ENCODE peak calls at places on chromosomes 16 and 17, in seven cellular contexts. W is effector memory CD4-positive, alpha-beta T cell; E is psoas muscle; F is neuronal stem cell; J is A549; Q is hepatocyte; N is neural progenitor cell. G is an unnamed sample. For H3K9me3, the result is how much of the 10 kb centered on the place peaks cover.

GRCh38 chr17:46797131-46797530 is 21.4 kb downstream of the WNT3 start:
- DNase-seq in F (no peak), Q (no peak), W (no peak), N (no peak), E (no peak), J (no peak), G (no peak)

GRCh38 chr17:2102931-2103398 is 48.1 kb downstream of the HIC1 start:
- DNase-seq in W (no peak), E (no peak), F (no peak), J (no peak), N (no peak), Q (no peak), G (no peak)

GRCh38 chr17:42857389-42857788 is 6.4 kb downstream of the AOC3 start:
- DNase-seq in W (no peak), N (peak), F (no peak), E (no peak), J (no peak), Q (no peak), G (peak)

GRCh38 chr16:67177743-67178699 is 5.7 kb downstream of the MATCAP1 start:
- DNase-seq in F (no peak), Q (peak), J (peak), W (peak), N (peak), E (peak), G (peak)

GRCh38 chr17:4800462-4801185 is 1.5 kb downstream of the C17orf114 start:
- DNase-seq in J (no peak), E (no peak), F (no peak), Q (no peak), N (no peak), W (no peak), G (no peak)

GRCh38 chr16:62021295-62021694 is 14.9 kb downstream of the CDH8 start:
- DNase-seq in W (no peak), E (no peak), Q (no peak), F (no peak), N (no peak), J (no peak), G (no peak)

GRCh38 chr16:65782537-65783290 is 583.8 kb upstream of the CDH5 start:
- DNase-seq in N (no peak), J (no peak), Q (no peak), E (no peak), F (no peak), W (no peak), G (no peak)

GRCh38 chr17:63974594-63975192 is 2.0 kb upstream of the SCN4A start:
- DNase-seq in N (no peak), F (no peak), E (peak), J (no peak), Q (no peak), W (no peak), G (no peak)

GRCh38 chr17:50396261-50397110 is 837 bp downstream of the LRRC59 start:
- DNase-seq in Q (peak), F (peak), W (no peak), E (peak), J (peak), N (no peak), G (no peak)

GRCh38 chr17:49779730-49780220 is 8.7 kb upstream of the KAT7 start:
- DNase-seq in F (no peak), Q (peak), J (peak), W (no peak), N (peak), E (no peak), G (peak)

GRCh38 chr16:17566075-17566474 is 95.3 kb upstream of the XYLT1 start:
- DNase-seq in F (no peak), Q (no peak), N (no peak), E (no peak), W (no peak), J (no peak), G (no peak)

GRCh38 chr17:41254861-41255260 is 323 bp upstream of the KRTAP9-9 start:
- DNase-seq in F (no peak), E (no peak), N (no peak), Q (peak), W (no peak), J (no peak), G (no peak)

GRCh38 chr16:31138621-31139578 is 3.4 kb upstream of the PRSS8 start:
- DNase-seq in E (peak), Q (peak), F (no peak), N (peak), J (peak), W (no peak), G (no peak)

GRCh38 chr17:50047488-50048126 is 8.3 kb upstream of the ITGA3 start:
- DNase-seq in F (no peak), N (no peak), Q (no peak), J (peak), E (no peak), W (no peak), G (peak)

GRCh38 chr17:17812211-17813054 is 24.4 kb downstream of the SREBF1 start:
- DNase-seq in Q (peak), N (peak), F (peak), E (peak), W (peak), J (peak), G (peak)

GRCh38 chr16:28982949-28983348 is 1.9 kb upstream of the LAT start:
- DNase-seq in Q (no peak), E (no peak), W (no peak), J (no peak), F (no peak), N (no peak), G (no peak)

GRCh38 chr17:76540381-76541300 is 797 bp downstream of the PRCD start:
- DNase-seq in E (peak), Q (peak), F (peak), W (no peak), J (peak), N (peak), G (peak)

GRCh38 chr16:76114681-76115080 is 162.5 kb upstream of the CNTNAP4 start:
- DNase-seq in Q (no peak), F (no peak), N (no peak), W (no peak), J (no peak), E (no peak), G (no peak)

GRCh38 chr17:40075216-40076100 is 12.7 kb downstream of the THRA start:
- DNase-seq in J (peak), E (peak), Q (peak), W (peak), N (peak), F (peak), G (peak)

GRCh38 chr17:45311762-45312476 is 4.9 kb downstream of the MAP3K14 start:
- DNase-seq in F (no peak), N (no peak), J (peak), Q (peak), E (peak), W (peak), G (no peak)

GRCh38 chr17:32490101-32490482 is 3.3 kb downstream of the CDK5R1 start:
- DNase-seq in N (no peak), Q (no peak), W (no peak), E (no peak), F (no peak), J (no peak), G (no peak)

GRCh38 chr17:46035112-46035818 is 36.2 kb downstream of the STH start:
- DNase-seq in E (no peak), Q (no peak), W (no peak), N (no peak), F (no peak), J (no peak), G (no peak)

GRCh38 chr17:42759982-42760651 is 910 bp upstream of the RAMP2 start:
- DNase-seq in F (no peak), E (no peak), N (no peak), Q (no peak), J (no peak), W (no peak), G (no peak)

GRCh38 chr16:3861808-3862451 is 18.6 kb downstream of the CREBBP start:
- DNase-seq in Q (no peak), W (no peak), F (no peak), J (no peak), E (no peak), N (peak), G (no peak)

GRCh38 chr16:11354407-11354732 is 9.1 kb downstream of the RMI2 start:
- DNase-seq in W (no peak), E (no peak), J (no peak), N (no peak), F (no peak), Q (no peak), G (no peak)

GRCh38 chr17:48954300-48954755 is 9.7 kb upstream of the SNF8 start:
- DNase-seq in N (peak), F (peak), Q (peak), W (no peak), E (no peak), J (peak), G (no peak)

GRCh38 chr16:67029249-67030096 is 524 bp downstream of the CBFB start:
- DNase-seq in W (peak), J (peak), N (peak), Q (peak), F (peak), E (peak), G (peak)

GRCh38 chr17:39926588-39927100 is 757 bp downstream of the ORMDL3 start:
- DNase-seq in Q (peak), F (peak), N (peak), W (peak), E (no peak), J (no peak), G (no peak)

GRCh38 chr16:12395266-12395665 is 408.4 kb downstream of the CPPED1 start:
- DNase-seq in Q (no peak), E (no peak), J (no peak), N (no peak), F (no peak), W (no peak), G (no peak)

GRCh38 chr17:42673885-42674754 is 2.7 kb downstream of the PLEKHH3 start:
- DNase-seq in Q (peak), N (peak), J (peak), E (peak), F (no peak), W (no peak), G (peak)

GRCh38 chr16:10065014-10065413 is 117.2 kb downstream of the GRIN2A start:
- DNase-seq in Q (no peak), J (no peak), N (no peak), W (no peak), F (no peak), E (no peak), G (no peak)

GRCh38 chr17:35804658-35805192 is 4.6 kb upstream of the TAF15 start:
- DNase-seq in F (peak), J (peak), N (peak), Q (peak), E (no peak), W (peak), G (no peak)

GRCh38 chr17:7132511-7133094 is 18.0 kb upstream of the ASGR2 start:
- DNase-seq in E (no peak), J (no peak), W (peak), N (peak), F (peak), Q (peak), G (no peak)

GRCh38 chr16:48607056-48607825 is 2.7 kb downstream of the N4BP1 start:
- DNase-seq in Q (peak), N (peak), E (no peak), J (peak), F (no peak), W (no peak), G (no peak)

GRCh38 chr16:1548727-1549126 is 15.3 kb downstream of the TMEM204 start:
- DNase-seq in E (no peak), F (no peak), J (no peak), W (no peak), N (no peak), Q (no peak), G (no peak)

GRCh38 chr17:82035956-82036633 is 1.4 kb downstream of the DCXR start:
- DNase-seq in W (no peak), N (no peak), E (peak), J (no peak), F (no peak), Q (no peak), G (no peak)
- H3K4me3 ChIP-seq in W (no peak), N (peak), E (peak), J (peak), F (peak), Q (no peak), G (peak)

GRCh38 chr16:75039941-75040340 is 41.1 kb downstream of the ZNRF1 start:
- DNase-seq in Q (no peak), F (no peak), N (no peak), W (no peak), J (no peak), E (no peak), G (no peak)

GRCh38 chr16:75035410-75035968 is 36.7 kb downstream of the ZNRF1 start:
- DNase-seq in F (no peak), Q (no peak), N (no peak), E (no peak), W (no peak), J (no peak), G (no peak)

GRCh38 chr16:75043175-75043937 is 44.5 kb downstream of the ZNRF1 start:
- DNase-seq in J (no peak), W (no peak), E (no peak), Q (no peak), F (no peak), N (no peak), G (no peak)

GRCh38 chr16:75042423-75043174 is 43.8 kb downstream of the ZNRF1 start:
- DNase-seq in W (no peak), F (no peak), E (no peak), N (no peak), J (no peak), Q (no peak), G (no peak)

DNA sequence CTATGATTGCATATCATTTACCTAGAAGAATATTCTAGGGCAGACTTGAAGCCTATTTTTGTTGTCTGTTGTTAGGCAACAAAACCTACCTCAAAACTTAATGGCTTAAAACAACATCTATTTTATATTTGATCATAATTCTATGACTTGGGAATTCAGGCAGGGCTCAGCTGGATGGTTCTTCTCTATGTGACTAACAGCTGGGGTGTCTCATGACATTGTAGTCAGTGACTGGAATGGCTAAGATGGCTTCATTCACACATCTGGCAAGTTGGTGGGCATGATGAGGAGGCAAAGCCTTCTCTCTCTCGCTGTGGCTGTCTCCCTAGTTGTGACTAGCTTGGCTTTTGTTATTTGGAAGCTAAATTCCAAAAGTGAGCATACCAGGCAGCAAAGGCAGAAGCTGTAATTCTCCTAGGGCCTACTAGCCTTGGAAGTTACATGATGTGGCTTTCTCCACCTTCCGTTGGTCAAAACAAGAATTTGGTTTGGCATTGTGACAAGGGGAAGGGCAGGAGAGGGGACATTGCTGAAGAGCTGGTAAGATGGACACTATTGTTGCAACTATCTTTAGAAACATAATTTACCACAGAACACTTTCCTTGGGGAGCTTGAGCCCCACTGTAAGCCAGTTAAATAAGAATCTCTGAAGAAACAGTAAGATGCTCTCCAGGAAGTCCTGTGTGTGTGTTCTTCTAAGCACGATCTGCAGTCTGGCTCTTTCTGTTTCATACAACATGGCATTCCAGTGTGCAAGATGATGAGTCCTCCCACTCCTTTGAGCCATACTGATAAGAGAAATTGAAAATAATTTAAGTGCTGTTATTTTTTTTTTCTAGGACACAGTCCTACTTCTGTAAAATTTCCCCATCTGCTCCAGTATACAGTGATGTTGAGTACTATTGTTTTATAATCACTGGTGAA is 39.5 kb downstream of the ZNRF1 start:
- DNase-seq in W (no peak), F (no peak), E (no peak), J (no peak), N (no peak), Q (no peak), G (no peak)
- H3K9me3 ChIP-seq in W (under half), F (under half), E (under half), J (under half), N (under half), Q (under half), G (under half)

GRCh38 chr17:27458524-27458908 is 2.3 kb downstream of the KSR1 start:
- DNase-seq in F (peak), N (no peak), W (no peak), J (no peak), E (no peak), Q (no peak), G (no peak)
- H3K4me3 ChIP-seq in F (peak), N (peak), W (no peak), J (no peak), E (no peak), Q (no peak), G (no peak)

GRCh38 chr16:35298460-35299243 is 1839.2 kb downstream of the TP53TG3F start:
- DNase-seq in W (no peak), Q (no peak), J (no peak), N (no peak), E (no peak), F (no peak), G (no peak)

GRCh38 chr16:35296962-35297653 is 1837.7 kb downstream of the TP53TG3F start:
- DNase-seq in F (no peak), N (no peak), J (no peak), W (no peak), E (no peak), Q (no peak), G (no peak)

GRCh38 chr16:35295856-35296255 is 1836.4 kb downstream of the TP53TG3F start:
- DNase-seq in F (no peak), N (no peak), E (no peak), J (no peak), W (no peak), Q (no peak), G (no peak)
- H3K9me3 ChIP-seq in F (under half), N (under half), E (under half), J (under half), W (under half), Q (under half), G (under half)

DNA sequence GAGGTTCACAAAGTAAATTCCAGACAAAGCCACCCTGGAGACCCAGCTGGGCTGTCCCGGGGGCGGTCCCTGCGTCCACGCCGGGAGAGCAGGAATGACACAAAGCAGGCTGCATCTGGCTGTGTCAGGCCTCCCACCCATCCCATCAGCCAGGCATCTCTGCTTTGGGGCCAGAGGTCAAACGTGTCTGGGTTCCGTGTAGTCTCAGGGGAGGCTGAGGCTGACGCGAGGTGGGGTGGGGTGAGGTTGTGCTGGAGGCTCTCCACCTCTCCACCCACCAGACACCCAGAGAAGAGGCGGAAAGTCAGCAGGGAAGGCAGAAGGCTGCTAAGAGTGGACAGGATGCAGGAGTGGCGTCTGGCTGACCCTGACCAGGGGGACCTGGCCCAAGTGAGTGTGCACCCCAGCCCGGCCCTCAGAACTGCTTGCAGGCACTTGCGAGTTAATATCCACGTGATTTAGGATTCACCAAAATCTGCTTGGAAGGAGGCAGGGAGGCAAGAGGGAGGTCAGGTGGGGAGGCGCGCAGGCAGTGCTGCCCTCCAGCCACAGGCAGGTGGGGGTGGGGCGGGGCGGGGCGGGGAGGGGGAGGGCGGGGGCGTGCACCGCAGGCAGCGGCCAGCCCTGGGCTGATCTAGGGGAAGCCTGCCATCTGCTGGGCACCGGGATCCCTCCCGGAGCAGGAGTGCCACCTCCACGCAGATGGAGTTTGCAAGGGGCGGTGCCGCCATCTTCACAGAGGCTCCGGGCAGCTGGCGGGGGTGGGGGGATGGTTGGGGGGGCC is 44.3 kb downstream of the TBC1D16 start:
- DNase-seq in J (peak), F (peak), N (peak), W (peak), Q (peak), E (peak), G (no peak)
- H3K4me3 ChIP-seq in J (peak), F (no peak), N (peak), W (peak), Q (peak), E (peak), G (peak)

GRCh38 chr17:77709594-77709993 is 248.9 kb upstream of the TNRC6C start:
- DNase-seq in N (no peak), J (no peak), W (no peak), F (no peak), E (no peak), Q (no peak), G (no peak)

GRCh38 chr17:77706938-77707337 is 251.6 kb upstream of the TNRC6C start:
- DNase-seq in E (no peak), J (no peak), F (no peak), N (no peak), Q (no peak), W (no peak), G (no peak)

GRCh38 chr17:77708936-77709335 is 249.6 kb upstream of the TNRC6C start:
- DNase-seq in J (no peak), F (no peak), W (no peak), Q (no peak), E (no peak), N (no peak), G (no peak)

GRCh38 chr17:77707546-77707945 is 251.0 kb upstream of the TNRC6C start:
- DNase-seq in Q (no peak), W (no peak), J (no peak), F (no peak), E (no peak), N (no peak), G (no peak)

GRCh38 chr17:77708049-77708448 is 250.5 kb upstream of the TNRC6C start:
- DNase-seq in Q (no peak), W (no peak), F (no peak), N (no peak), J (no peak), E (no peak), G (no peak)
- H3K9me3 ChIP-seq in Q (under half), W (under half), F (under half), N (under half), J (half or more), E (under half), G (under half)

GRCh38 chr16:46885960-46886763 is 2.0 kb downstream of the GPT2 start:
- DNase-seq in N (peak), J (no peak), E (peak), F (peak), W (no peak), Q (peak), G (no peak)
- H3K4me3 ChIP-seq in N (peak), J (no peak), E (peak), F (peak), W (no peak), Q (no peak), G (no peak)

GRCh38 chr16:35724551-35724950 is 2265.1 kb downstream of the TP53TG3F start:
- DNase-seq in N (no peak), F (no peak), J (no peak), E (no peak), W (no peak), Q (no peak), G (no peak)
- H3K9me3 ChIP-seq in N (under half), F (under half), J (under half), E (under half), W (under half), Q (under half), G (under half)